ENCODE peak calls at places on chromosome 21, in nine cellular contexts. H is cardiac fibroblast, T is epithelial cell of esophagus, J is endodermal cell, R is transverse colon, F is uterus, V is astrocyte of the spinal cord, Q is ovary, O is tibial artery. E is an unnamed sample.
A peak's percentile ranks its signal among the peaks of the same experiment; 100 is the strongest.

GRCh38 chr21:36829116-36829515 is 130.2 kb downstream of the SIM2 start:
- DNase-seq in Q (no peak), O (no peak), T (no peak), F (no peak), V (no peak), J (no peak), H (no peak), R (no peak), E (no peak)

GRCh38 chr21:27149034-27149433 is 182.1 kb upstream of the ADAMTS5 start:
- DNase-seq in Q (no peak), V (peak; percentile 44), R (no peak), O (no peak), F (no peak), J (no peak), T (no peak), H (peak; percentile 41), E (no peak)

GRCh38 chr21:26445440-26445839 is 127.6 kb downstream of the CYYR1 start:
- DNase-seq in H (peak; percentile 41), T (no peak), V (peak; percentile 62), O (no peak), J (no peak), F (no peak), R (no peak), Q (no peak), E (no peak)

GRCh38 chr21:18722193-18722592 is 318.6 kb upstream of the TMPRSS15 start:
- DNase-seq in O (no peak), R (no peak), T (no peak), J (no peak), Q (no peak), H (no peak), F (no peak), V (no peak), E (no peak)

GRCh38 chr21:14533555-14534400 is 12.3 kb downstream of the SAMSN1 start:
- DNase-seq in O (no peak), J (no peak), H (peak; percentile 91), R (no peak), F (no peak), T (peak; percentile 83), Q (no peak), V (peak; percentile 72), E (no peak)

GRCh38 chr21:36073181-36073580 is 3.4 kb downstream of the CBR1 start:
- DNase-seq in Q (no peak), V (no peak), O (no peak), T (no peak), H (no peak), J (no peak), F (no peak), R (no peak), E (no peak)

GRCh38 chr21:33112151-33112550 is 42.2 kb downstream of the OLIG1 start:
- DNase-seq in O (no peak), Q (no peak), T (no peak), V (no peak), R (no peak), H (no peak), F (no peak), J (no peak), E (no peak)

GRCh38 chr21:38303300-38303699 is 46.5 kb downstream of the KCNJ15 start:
- DNase-seq in R (no peak), H (peak; percentile 96), O (peak; percentile 93), T (peak; percentile 89), Q (no peak), J (no peak), V (peak; percentile 95), F (peak; percentile 35), E (peak; percentile 23)

GRCh38 chr21:17554619-17555472 is 42.0 kb downstream of the CXADR start:
- DNase-seq in O (no peak), F (no peak), V (no peak), H (peak; percentile 26), J (no peak), Q (no peak), T (peak; percentile 14), R (no peak), E (no peak)

GRCh38 chr21:18832950-18833349 is 429.4 kb upstream of the TMPRSS15 start:
- DNase-seq in H (peak; percentile 33), R (no peak), O (no peak), V (peak; percentile 80), T (peak; percentile 39), J (no peak), F (no peak), Q (no peak), E (no peak)

GRCh38 chr21:28633803-28634572 is 358.7 kb downstream of the LTN1 start:
- DNase-seq in T (peak; percentile 96), V (peak; percentile 83), J (no peak), O (peak; percentile 45), R (no peak), F (no peak), Q (no peak), H (peak; percentile 96), E (no peak)

GRCh38 chr21:36915701-36916075 is 50.8 kb downstream of the HLCS start:
- DNase-seq in Q (no peak), T (no peak), V (no peak), R (no peak), F (no peak), H (no peak), J (no peak), O (no peak), E (no peak)

GRCh38 chr21:38343691-38344090 is 86.9 kb downstream of the KCNJ15 start:
- DNase-seq in J (no peak), R (no peak), F (no peak), H (peak; percentile 67), O (peak; percentile 93), T (peak; percentile 61), Q (no peak), V (peak; percentile 89), E (peak; percentile 62)

DNA sequence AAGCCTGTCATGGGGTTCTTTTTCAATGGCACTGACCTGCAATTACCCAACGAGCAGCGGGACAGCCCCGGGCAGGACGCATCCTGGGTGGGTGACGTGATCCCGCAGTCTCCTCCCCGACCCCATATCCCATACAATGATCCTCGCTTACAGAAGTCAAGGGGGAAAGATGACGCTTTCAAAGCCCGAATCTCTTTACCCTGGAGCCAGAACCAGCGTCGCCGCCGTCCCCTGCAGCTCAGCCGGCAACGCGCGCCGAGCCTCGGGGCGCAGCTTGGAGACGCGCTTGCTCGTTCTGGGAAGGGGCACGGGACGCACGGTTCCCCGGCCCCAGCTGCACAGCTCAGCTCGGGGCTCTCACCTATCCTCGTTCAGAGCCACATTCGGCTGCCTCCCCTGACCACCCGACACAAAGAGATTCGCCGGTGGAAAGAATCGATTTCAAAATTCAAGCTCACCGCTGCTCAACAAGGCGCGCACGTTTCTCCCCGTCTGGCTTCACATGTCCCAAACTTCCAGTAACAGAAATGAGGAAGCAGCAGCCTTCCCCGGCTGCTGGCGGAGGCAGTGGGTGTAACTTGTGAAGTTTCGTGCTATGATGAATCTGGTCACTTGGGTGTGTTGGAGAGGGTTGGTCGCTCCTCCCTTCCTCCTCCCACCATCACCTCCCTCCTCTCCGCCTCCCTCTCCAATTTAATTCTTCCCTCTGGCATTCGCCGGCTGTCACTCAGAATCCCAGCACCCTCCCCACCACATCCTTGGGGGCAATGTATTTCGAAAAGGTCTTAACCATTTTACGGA is at the start of gene TIAM1:
- DNase-seq in V (peak; percentile 73), H (peak; percentile 79), J (peak; percentile 89), O (peak; percentile 74), T (peak; percentile 92), F (peak; percentile 15), R (peak; percentile 36), Q (no peak), E (no peak)
- TF ChIP-seq CTCF in V (no peak), H (no peak), J (no peak), O (no peak), T (no peak), F (no peak), R (no peak), Q (no peak), E (no peak)

GRCh38 chr21:43361127-43361492 is 65.8 kb downstream of the SIK1 start:
- DNase-seq in F (no peak), H (peak; percentile 59), Q (peak; percentile 33), V (no peak), R (peak; percentile 52), T (peak; percentile 59), J (peak; percentile 60), O (no peak), E (no peak)
- H3K4me3 ChIP-seq in F (no peak overlapping the region), H (peak overlapping the region; percentile 35), Q (no peak overlapping the region), V (no peak overlapping the region), R (no peak overlapping the region), T (no peak overlapping the region), J (no peak overlapping the region), O (peak overlapping the region; percentile 32), E (no peak overlapping the region)

DNA sequence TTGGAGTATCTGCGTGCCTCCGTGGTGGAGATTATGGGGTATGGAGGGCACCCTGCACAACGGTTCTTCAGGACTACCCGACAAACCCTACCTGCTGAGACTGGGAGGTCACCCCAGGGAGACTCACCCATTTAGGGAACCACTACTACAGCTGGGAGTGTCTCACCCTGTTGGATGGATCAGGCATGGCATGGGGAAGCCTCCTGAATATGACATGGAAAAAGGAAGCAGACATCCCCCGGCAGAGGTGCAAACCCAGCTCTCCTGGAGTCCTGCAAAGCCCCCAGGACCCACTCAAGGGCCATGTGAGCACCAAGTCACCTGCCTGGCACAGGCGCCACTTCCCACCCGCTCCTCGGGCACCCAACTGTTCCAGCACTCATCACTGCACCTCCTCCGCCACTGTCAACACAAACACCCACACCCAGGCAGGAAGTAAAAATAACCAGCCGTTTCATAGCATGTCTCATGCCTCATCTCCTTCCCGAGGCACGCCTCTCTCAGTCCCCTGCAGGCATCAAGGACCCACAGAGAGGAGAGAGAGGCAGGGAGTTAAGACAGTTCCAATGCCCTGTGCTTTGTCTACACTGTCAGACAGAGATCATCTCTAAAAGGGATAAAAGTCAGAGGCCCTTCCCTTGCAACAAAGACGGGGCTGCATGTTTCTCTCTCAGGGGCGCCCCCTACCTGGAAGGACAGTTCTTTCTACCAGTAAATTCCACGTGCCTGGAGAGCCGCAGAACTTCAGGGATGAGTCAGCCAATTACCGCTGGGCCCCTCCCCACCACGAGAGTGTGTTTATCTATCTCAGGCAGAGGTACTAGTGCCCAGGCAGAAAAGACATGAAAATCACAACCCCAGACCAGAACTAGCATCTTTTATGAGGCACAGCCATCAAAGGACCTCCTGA is 150.1 kb upstream of the SOD1 start:
- DNase-seq in R (peak; percentile 29), F (no peak), H (peak; percentile 11), T (peak; percentile 86), Q (no peak), J (peak; percentile 93), O (no peak), V (peak; percentile 53), E (no peak)
- TF ChIP-seq CTCF in R (no peak), F (no peak), H (no peak), T (peak; percentile 70), Q (no peak), J (peak; percentile 74), O (no peak), V (peak; percentile 43), E (no peak)

DNA sequence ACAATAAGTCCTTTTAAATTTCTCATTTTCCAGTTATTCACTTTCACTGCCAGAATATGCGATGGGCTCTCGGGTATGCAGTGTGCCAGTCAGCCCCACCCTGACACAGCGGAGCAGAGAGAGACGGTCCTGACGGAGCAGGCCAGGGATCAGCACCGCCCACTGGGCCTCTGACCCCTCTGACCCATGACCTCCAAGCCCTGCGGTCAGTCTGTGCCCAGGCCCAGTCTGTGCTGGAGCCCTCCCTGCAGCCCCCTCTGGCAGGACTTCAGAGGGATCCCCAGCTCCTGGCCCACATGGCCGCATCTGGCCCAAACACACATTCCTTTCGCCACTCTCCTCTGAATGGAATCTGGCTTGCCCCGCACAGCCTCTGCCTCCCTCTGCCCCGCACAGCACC is 43.5 kb upstream of the COL6A2 start:
- DNase-seq in T (no peak), V (peak; percentile 30), Q (peak; percentile 68), R (no peak), O (no peak), H (no peak), F (no peak), J (no peak), E (no peak)
- H3K4me3 ChIP-seq in T (no peak overlapping the region), V (no peak overlapping the region), Q (no peak overlapping the region), R (no peak overlapping the region), O (no peak overlapping the region), H (no peak overlapping the region), F (no peak overlapping the region), J (no peak overlapping the region), E (no peak overlapping the region)

E was measured in LNCaP clone FGC.